ENCODE peak calls at places on chromosomes 4 and X, in nine cellular contexts. J is kidney, N is astrocyte, H is nephron progenitor cell, S is osteocyte, R is foreskin fibroblast, X is B cell, A is fibroblast of pulmonary artery, D is heart left ventricle. L is an unnamed sample.

GRCh38 chrX:47664737-47665136 is 5.8 kb upstream of the UXT start:
- DNase-seq in J (no peak), N (peak), H (no peak), S (peak), R (peak), X (no peak), A (peak), D (no peak), L (peak)

GRCh38 chrX:19893722-19894121 is 6.3 kb upstream of the SH3KBP1 start:
- DNase-seq in J (no peak), N (peak), H (no peak), S (no peak), R (peak), X (no peak), A (peak), D (no peak), L (peak)

GRCh38 chrX:136115124-136115908 is 32.0 kb upstream of the FHL1 start:
- DNase-seq in J (no peak), N (peak), H (no peak), S (no peak), R (peak), X (no peak), A (peak), D (no peak), L (peak)

GRCh38 chr4:139761461-139761860 is 95.8 kb downstream of the MGST2 start:
- DNase-seq in J (no peak), N (peak), H (no peak), S (no peak), R (peak), X (peak), A (peak), D (no peak), L (no peak)

GRCh38 chr4:153084249-153084648 is 120.0 kb upstream of the TRIM2 start:
- DNase-seq in J (no peak), N (no peak), H (no peak), S (no peak), R (no peak), X (no peak), A (no peak), D (no peak), L (no peak)

GRCh38 chrX:145190801-145191389 is 56.4 kb upstream of the SPANXN1 start:
- DNase-seq in J (no peak), N (no peak), H (no peak), S (no peak), R (peak), X (no peak), A (peak), D (no peak), L (peak)

GRCh38 chr4:168723569-168723968 is 226.7 kb downstream of the PALLD start:
- DNase-seq in J (no peak), N (peak), H (no peak), S (no peak), R (no peak), X (no peak), A (no peak), D (no peak), L (no peak)

GRCh38 chrX:69045616-69046345 is 119.5 kb downstream of the PJA1 start:
- DNase-seq in J (no peak), N (no peak), H (no peak), S (peak), R (no peak), X (no peak), A (no peak), D (no peak), L (no peak)

GRCh38 chrX:107673933-107674479 is 45.7 kb downstream of the PRPS1 start:
- DNase-seq in J (peak), N (peak), H (peak), S (peak), R (peak), X (peak), A (peak), D (peak), L (no peak)

GRCh38 chr4:155208258-155209054 is at the start of gene NPY2R:
- DNase-seq in J (peak), N (no peak), H (peak), S (peak), R (no peak), X (no peak), A (no peak), D (peak), L (no peak)
- TF ChIP-seq CTCF in J (no peak), N (no peak), H (peak), S (no peak), R (no peak), X (no peak), A (no peak), D (no peak), L (no peak)

GRCh38 chrX:110145854-110146253 is 142.9 kb downstream of the TMEM164 start:
- DNase-seq in J (no peak), N (no peak), H (peak), S (no peak), R (peak), X (peak), A (peak), D (no peak), L (peak)
- TF ChIP-seq CTCF in J (peak), N (peak), H (peak), S (peak), R (peak), X (peak), A (peak), D (peak), L (peak)

GRCh38 chrX:80550722-80551121 is 130.5 kb downstream of the TENT5D start:
- DNase-seq in J (no peak), N (no peak), H (no peak), S (no peak), R (no peak), X (no peak), A (no peak), D (no peak), L (no peak)
- TF ChIP-seq CTCF in J (no peak), N (no peak), H (no peak), S (no peak), R (no peak), X (no peak), A (no peak), D (no peak), L (no peak)

GRCh38 chrX:10617186-10617963 is 3.0 kb downstream of the MID1 start:
- DNase-seq in J (no peak), N (no peak), H (no peak), S (no peak), R (peak), X (no peak), A (no peak), D (no peak), L (no peak)

GRCh38 chrX:10617964-10618342 is 2.4 kb downstream of the MID1 start:
- DNase-seq in J (no peak), N (peak), H (peak), S (no peak), R (peak), X (no peak), A (no peak), D (no peak), L (peak)

GRCh38 chrX:10619311-10620015 is 922 bp downstream of the MID1 start:
- DNase-seq in J (no peak), N (no peak), H (no peak), S (no peak), R (peak), X (peak), A (peak), D (no peak), L (peak)

GRCh38 chrX:10618911-10619310 is 1.5 kb downstream of the MID1 start:
- DNase-seq in J (no peak), N (no peak), H (peak), S (no peak), R (peak), X (peak), A (no peak), D (no peak), L (peak)

GRCh38 chrX:10615931-10616780 is 4.2 kb downstream of the MID1 start:
- DNase-seq in J (no peak), N (peak), H (peak), S (no peak), R (peak), X (peak), A (peak), D (peak), L (peak)
- TF ChIP-seq CTCF in J (peak), N (peak), H (peak), S (peak), R (peak), X (peak), A (peak), D (peak), L (peak)

DNA sequence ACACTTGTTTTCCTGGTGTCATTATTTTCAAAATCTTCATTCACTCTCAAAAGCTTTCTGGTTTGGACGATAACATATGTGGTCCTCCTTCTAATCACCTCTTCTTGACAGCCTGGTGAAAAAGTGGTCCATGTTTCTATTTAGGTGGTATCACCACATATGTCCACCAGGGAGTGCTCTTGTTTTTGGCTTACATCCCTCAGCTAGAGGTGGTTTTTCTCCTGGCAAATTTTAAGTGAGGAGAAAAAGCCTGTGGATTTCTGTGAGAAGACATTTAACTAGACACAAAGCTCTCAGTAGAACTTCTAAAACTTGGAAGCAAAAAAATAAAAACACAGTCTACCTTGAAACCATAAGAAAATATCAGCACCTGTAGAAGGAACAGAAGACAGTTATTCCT is 58.0 kb upstream of the FRMPD4 start:
- DNase-seq in J (no peak), N (peak), H (peak), S (no peak), R (peak), X (peak), A (peak), D (no peak), L (peak)
- TF ChIP-seq CTCF in J (peak), N (peak), H (peak), S (peak), R (peak), X (peak), A (peak), D (peak), L (peak)

L was measured in fibroblast of the aortic adventitia.